ENCODE peak calls at places on chromosomes 11 and 22, in four cellular contexts. V is body of pancreas, Q is PC-3, S is breast epithelium. F is an unnamed sample. For H3K4me1, the result is how much of the 10 kb centered on the place peaks cover.

GRCh38 chr11:83047515-83048225 is 24.0 kb downstream of the RAB30 start:
- DNase-seq in V (no peak), Q (no peak), S (no peak), F (no peak)

GRCh38 chr11:88281317-88281712 is 56.2 kb downstream of the CTSC start:
- DNase-seq in V (no peak), Q (peak), S (no peak), F (no peak)

GRCh38 chr11:14380947-14381555 is 22.1 kb upstream of the RRAS2 start:
- DNase-seq in V (peak), Q (peak), S (peak), F (no peak)

GRCh38 chr11:116851631-116852030 is 14.2 kb upstream of the APOA1 start:
- DNase-seq in V (no peak), Q (no peak), S (peak), F (peak)

GRCh38 chr11:43920598-43921419 is 21.6 kb upstream of the C11orf96 start:
- DNase-seq in V (peak), Q (peak), S (peak), F (no peak)

GRCh38 chr11:72478596-72479143 is 44.3 kb upstream of the CLPB start:
- DNase-seq in V (no peak), Q (no peak), S (no peak), F (no peak)

GRCh38 chr11:11476971-11477645 is 124.1 kb upstream of the CSNK2A3 start:
- DNase-seq in V (no peak), Q (no peak), S (no peak), F (no peak)

GRCh38 chr11:108218455-108218854 is 4.0 kb downstream of the NPAT start:
- DNase-seq in V (no peak), Q (peak), S (no peak), F (no peak)

GRCh38 chr22:47345025-47345424 is 582.6 kb downstream of the TBC1D22A start:
- DNase-seq in V (no peak), Q (no peak), S (no peak), F (no peak)

GRCh38 chr11:34299284-34299961 is 58.4 kb downstream of the ABTB2 start:
- DNase-seq in V (no peak), Q (no peak), S (no peak), F (no peak)

GRCh38 chr11:43626798-43627197 is 53.7 kb upstream of the HSD17B12 start:
- DNase-seq in V (no peak), Q (no peak), S (no peak), F (no peak)

GRCh38 chr11:91147885-91148284 is 925.0 kb upstream of the CHORDC1 start:
- DNase-seq in V (no peak), Q (no peak), S (no peak), F (no peak)

GRCh38 chr22:50178871-50179869 is 6.5 kb upstream of the TRABD start:
- DNase-seq in V (no peak), Q (no peak), S (no peak), F (no peak)

GRCh38 chr11:69292221-69292648 is 1.7 kb upstream of the MYEOV start:
- DNase-seq in V (no peak), Q (peak), S (no peak), F (peak)

GRCh38 chr11:34775417-34775888 is 140.7 kb downstream of the APIP start:
- DNase-seq in V (no peak), Q (no peak), S (no peak), F (no peak)

GRCh38 chr22:36587289-36588154 is 58.6 kb upstream of the EIF3D start:
- DNase-seq in V (no peak), Q (peak), S (no peak), F (no peak)

GRCh38 chr11:122791411-122791810 is 46.9 kb upstream of the CRTAM start:
- DNase-seq in V (no peak), Q (no peak), S (no peak), F (no peak)

GRCh38 chr11:72579816-72580647 is 94.2 kb downstream of the PDE2A start:
- DNase-seq in V (no peak), Q (no peak), S (no peak), F (no peak)

GRCh38 chr11:106281455-106282173 is 204.2 kb downstream of the AASDHPPT start:
- DNase-seq in V (no peak), Q (peak), S (no peak), F (no peak)

GRCh38 chr11:999009-999408 is 37.5 kb downstream of the MUC6 start:
- DNase-seq in V (no peak), Q (no peak), S (no peak), F (no peak)

GRCh38 chr11:15770798-15771414 is 585.4 kb downstream of the SOX6 start:
- DNase-seq in V (peak), Q (no peak), S (no peak), F (no peak)

GRCh38 chr22:48783821-48784266 is 1043.8 kb downstream of the BRD1 start:
- DNase-seq in V (no peak), Q (no peak), S (no peak), F (no peak)

GRCh38 chr22:36368359-36368983 is 19.3 kb downstream of the MYH9 start:
- DNase-seq in V (no peak), Q (peak), S (peak), F (no peak)

GRCh38 chr11:104668797-104669463 is 229.3 kb downstream of the CASP12 start:
- DNase-seq in V (no peak), Q (peak), S (no peak), F (no peak)

GRCh38 chr22:17828502-17829080 is 54.3 kb upstream of the BID start:
- DNase-seq in V (no peak), Q (no peak), S (no peak), F (no peak)

GRCh38 chr22:42799061-42799460 is 58.0 kb downstream of the ARFGAP3 start:
- DNase-seq in V (no peak), Q (no peak), S (no peak), F (no peak)

GRCh38 chr11:71386232-71386631 is 62.0 kb downstream of the DHCR7 start:
- DNase-seq in V (no peak), Q (no peak), S (no peak), F (no peak)

GRCh38 chr11:134040386-134041297 is 28.2 kb upstream of the JAM3 start:
- DNase-seq in V (no peak), Q (no peak), S (no peak), F (no peak)

GRCh38 chr11:5831196-5831829 is 10.4 kb downstream of the OR52E6 start:
- DNase-seq in V (no peak), Q (no peak), S (no peak), F (no peak)

GRCh38 chr11:88555018-88555828 is 217.7 kb upstream of the CTSC start:
- DNase-seq in V (peak), Q (peak), S (peak), F (no peak)

DNA sequence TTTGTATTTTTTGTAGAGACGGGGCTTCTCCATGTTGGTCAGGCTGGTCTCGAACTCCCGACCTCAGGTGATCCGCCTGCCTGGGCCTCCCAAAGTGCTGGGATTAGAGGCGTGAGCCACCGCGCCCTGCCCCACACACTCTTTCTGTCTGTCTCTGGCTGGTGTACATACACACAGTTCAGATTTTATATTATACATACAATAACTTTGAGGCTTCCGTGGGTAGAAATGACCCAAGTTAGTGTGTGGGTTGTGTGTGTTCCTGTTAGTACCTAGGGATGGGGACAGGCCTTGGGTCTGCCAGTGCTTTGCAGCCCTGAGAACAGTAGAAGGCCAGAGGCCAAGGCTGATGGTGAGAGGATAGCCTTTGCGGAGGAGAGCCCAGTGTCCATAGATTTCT is 2.8 kb downstream of the ZBTB16 start:
- DNase-seq in V (no peak), Q (no peak), S (no peak), F (no peak)
- H3K4me1 ChIP-seq in V (half or more), Q (under half), S (under half), F (under half)

GRCh38 chr11:8811571-8811970 is 99.4 kb upstream of the AKIP1 start:
- DNase-seq in V (no peak), Q (no peak), S (no peak), F (no peak)

GRCh38 chr11:8814209-8814922 is 96.6 kb upstream of the AKIP1 start:
- DNase-seq in V (no peak), Q (peak), S (no peak), F (no peak)

GRCh38 chr11:8813658-8814057 is 97.3 kb upstream of the AKIP1 start:
- DNase-seq in V (peak), Q (peak), S (no peak), F (no peak)

GRCh38 chr11:8810331-8811301 is 100.4 kb upstream of the AKIP1 start:
- DNase-seq in V (peak), Q (peak), S (peak), F (no peak)

DNA sequence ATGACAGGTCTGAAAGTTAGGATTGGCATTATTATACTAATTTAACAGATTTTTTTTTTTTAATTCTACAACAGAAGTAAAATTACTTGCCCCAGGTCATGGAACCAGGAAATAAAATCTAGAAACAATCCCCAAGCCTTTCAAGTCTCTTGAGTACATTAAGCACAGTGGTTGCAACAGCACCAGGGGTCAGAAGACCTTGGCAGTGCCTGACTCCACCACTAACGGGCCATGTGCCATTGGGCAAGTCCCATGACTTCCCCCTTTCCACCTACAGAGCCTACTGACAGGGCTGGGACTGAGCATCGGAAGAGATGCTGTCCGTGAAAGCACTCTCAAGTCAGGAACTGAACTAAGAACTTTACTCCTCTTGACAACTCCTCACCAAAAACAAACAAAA is 98.6 kb upstream of the AKIP1 start:
- DNase-seq in V (peak), Q (no peak), S (peak), F (no peak)
- H3K4me1 ChIP-seq in V (half or more), Q (under half), S (under half), F (under half)

DNA sequence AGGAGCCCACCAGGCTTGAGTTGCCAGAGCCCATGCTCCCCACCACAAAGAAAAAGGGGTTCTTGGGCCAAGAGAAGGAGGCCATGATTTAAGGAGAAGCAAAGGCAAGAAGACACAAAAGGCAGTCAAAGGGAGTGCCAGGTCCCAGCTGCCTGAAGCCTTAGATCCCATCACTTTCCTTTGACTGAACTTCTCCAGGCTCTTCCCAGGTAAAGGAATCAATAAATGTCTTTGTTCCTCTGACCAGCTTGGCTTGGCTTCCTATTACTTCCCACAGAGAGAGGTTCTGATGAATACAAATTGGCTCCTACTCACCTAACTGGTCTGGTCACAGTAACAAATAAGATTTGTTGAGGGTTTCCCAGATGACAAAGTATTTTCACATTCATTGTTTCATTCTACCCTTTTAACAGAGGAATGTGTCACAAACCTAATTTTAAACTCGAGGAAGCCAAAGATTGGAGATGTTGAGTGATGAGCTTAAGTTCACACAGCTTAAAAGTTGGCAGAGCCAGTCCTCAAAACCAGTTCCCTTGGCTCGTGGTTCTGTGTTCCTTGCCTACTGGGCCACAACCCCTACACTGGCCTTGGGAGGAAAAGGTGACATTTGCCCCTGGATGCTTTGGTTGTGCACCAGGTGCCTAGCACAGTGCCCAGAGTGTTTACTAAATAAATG is 96.4 kb upstream of the SESN3 start:
- DNase-seq in V (no peak), Q (no peak), S (no peak), F (no peak)
- H3K4me1 ChIP-seq in V (under half), Q (under half), S (under half), F (under half)

DNA sequence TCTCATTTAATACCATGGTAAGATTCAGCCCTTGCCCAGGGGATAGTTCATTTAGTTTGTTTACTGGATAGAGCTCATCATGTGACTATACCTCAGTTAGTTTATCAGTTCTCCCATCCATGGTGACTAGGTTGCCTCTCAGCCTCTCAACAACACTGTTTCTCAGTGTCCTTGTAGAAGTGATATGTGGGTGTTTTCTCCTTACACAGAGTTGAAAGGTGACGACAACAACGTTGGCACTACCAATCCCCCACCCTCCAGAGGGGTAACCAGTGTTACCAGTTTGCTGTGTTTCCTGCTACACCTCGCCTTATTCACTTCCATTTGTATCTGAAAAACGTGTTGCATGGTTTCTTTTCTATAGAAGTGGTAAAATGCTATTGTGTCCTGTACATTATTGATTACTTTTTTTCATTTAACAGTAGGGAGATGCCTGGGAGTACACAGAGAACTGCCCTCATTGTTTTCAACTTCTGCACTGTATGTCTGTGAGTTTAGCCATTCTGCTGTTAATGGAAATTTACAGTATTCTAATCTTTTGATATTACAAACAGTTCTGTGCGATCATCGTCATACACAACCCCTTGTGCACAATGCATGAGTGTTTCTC is 11.6 kb downstream of the NEAT1 start:
- DNase-seq in V (no peak), Q (no peak), S (peak), F (no peak)
- H3K4me1 ChIP-seq in V (half or more), Q (under half), S (under half), F (under half)

DNA sequence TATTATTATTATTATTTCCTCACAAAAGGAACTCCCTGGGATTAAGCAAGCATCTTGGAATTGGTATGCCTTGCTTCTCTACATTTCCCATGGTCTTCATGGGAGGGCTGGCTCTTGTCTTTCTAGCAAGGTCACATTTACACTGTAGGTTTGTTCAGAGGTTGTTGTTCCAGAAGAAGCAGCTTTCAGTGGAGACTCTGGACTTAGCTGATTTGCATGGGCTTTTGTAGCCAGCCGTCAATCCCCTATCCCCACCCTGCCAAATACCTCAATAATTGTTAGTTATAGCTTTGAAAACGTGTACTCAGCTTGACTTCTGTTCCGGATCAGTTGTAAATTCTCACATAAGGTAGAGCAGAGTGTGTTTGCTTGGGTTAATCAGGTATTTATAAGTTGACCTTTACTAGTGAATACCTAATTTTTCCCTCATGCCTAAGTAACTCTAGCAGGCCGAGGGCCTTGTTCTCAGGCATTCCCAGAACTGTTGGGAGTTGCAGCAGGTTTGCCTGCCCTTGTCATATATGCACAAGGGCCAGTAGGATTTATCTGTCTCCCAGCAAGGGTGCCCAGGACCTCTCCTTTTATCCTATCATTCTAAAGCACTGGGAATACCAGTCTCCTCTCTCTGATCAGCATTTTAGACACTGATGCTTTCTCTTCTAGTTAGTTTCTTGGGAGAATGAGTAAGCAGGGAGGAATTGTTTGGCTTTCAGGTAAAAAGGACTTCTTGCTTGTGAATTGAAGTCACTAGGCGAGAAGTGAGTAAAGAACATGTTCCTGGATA is 22.0 kb downstream of the STIM1 start:
- DNase-seq in V (no peak), Q (peak), S (no peak), F (no peak)
- H3K4me1 ChIP-seq in V (under half), Q (under half), S (under half), F (under half)

GRCh38 chr22:33666661-33667619 is 253.3 kb downstream of the LARGE1 start:
- DNase-seq in V (no peak), Q (no peak), S (no peak), F (no peak)
- H3K4me1 ChIP-seq in V (under half), Q (under half), S (under half), F (under half)

DNA sequence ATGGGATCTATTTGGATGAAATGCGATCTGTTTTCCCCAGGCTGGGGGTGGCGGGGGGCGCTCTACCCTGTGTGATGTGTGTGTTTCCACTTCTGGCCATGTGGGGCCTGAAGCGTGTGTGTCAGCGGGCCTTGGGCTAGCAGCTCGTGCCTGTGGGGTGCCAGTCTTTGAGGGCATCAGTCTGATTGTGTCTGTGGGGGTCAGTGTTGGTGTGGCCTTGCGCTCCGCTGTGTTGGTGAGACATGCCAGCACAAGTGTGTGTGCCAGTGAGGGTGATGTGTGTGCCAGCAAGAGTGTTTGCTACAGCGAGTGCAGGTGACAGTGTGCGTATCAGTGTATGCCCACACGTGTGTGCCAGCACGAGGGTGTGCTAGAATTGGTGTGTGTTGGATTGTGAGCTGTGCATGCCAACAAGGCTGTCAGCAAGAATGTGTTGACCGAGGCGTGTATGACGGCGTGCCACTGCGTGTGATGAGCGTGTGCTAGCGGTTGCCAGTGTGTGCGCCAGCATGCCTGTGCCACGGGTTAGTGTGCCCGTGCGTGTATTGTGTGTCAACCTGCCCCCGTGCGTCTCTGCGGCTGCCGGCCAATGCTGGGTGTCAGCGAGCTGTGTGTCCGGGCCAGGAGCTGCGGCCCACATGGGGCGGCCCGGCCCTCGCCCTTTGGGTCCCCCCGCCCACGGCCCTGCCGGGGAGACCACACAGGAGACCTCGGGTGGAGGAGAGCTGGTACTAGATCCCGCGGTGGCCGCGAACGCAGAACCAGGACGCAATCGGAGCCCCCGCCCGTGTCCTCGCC is 519 bp downstream of the ARRB1 start:
- DNase-seq in V (peak), Q (peak), S (no peak), F (peak)
- H3K4me1 ChIP-seq in V (half or more), Q (under half), S (under half), F (under half)

DNA sequence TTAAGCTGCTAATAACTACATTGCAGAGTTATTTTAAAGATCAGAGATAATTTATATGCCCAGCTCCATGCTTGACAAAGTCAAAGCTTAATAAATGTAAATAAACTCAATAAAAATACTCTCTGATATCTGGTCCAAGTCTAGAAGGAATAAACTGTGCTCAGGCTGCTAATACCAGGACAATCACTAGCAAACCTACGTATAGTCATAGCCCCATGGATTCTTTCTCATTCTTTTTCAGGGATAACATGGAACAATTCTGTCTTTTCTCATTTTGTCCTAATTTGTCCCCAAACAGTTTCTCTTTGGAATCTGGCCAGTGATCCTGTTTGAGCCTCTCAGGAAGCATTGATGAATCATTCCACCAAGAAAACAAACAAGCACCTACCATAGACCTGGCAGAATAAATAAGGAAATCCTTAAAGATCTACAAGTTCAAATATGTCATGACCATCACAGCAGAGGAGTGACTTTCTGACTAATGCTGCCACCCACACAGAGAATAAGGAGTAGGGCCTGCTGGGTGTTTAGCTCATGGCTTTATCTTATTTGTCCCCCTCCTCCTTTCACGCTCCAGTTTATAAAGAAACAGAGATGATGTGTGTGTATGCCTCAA is 14.1 kb upstream of the B3GNT6 start:
- DNase-seq in V (no peak), Q (peak), S (no peak), F (no peak)
- H3K4me1 ChIP-seq in V (under half), Q (under half), S (under half), F (under half)

F was measured in effector memory CD4-positive, alpha-beta T cell.